ENCODE peak calls at places on chromosome X, in six cellular contexts. One of them, this sample, is unnamed.
A peak's percentile ranks its signal among the peaks of the same experiment; 100 is the strongest.

GRCh38 chrX:49106930-49107329 is 16.6 kb downstream of the GPKOW start:
- DNase-seq in SK-N-SH: peak; percentile 54
- DNase-seq in PC-3: peak; percentile 34
- DNase-seq in hepatocyte: peak; percentile 38
- DNase-seq in fibroblast of lung: peak; percentile 46
- DNase-seq in OCI-LY7: peak; percentile 24
- DNase-seq in this sample: no peak

GRCh38 chrX:68826113-68826980 is 2.5 kb upstream of the EFNB1 start:
- DNase-seq in fibroblast of lung: no peak
- DNase-seq in PC-3: no peak
- DNase-seq in OCI-LY7: no peak
- DNase-seq in hepatocyte: no peak
- DNase-seq in SK-N-SH: no peak
- DNase-seq in this sample: no peak

GRCh38 chrX:68939868-68940267 is 111.0 kb downstream of the EFNB1 start:
- DNase-seq in hepatocyte: no peak
- DNase-seq in PC-3: no peak
- DNase-seq in fibroblast of lung: no peak
- DNase-seq in OCI-LY7: no peak
- DNase-seq in SK-N-SH: no peak
- DNase-seq in this sample: no peak

GRCh38 chrX:135396109-135396508 is 25.6 kb upstream of the SMIM10L2A start:
- DNase-seq in OCI-LY7: no peak
- DNase-seq in SK-N-SH: no peak
- DNase-seq in PC-3: peak; percentile 72
- DNase-seq in hepatocyte: no peak
- DNase-seq in fibroblast of lung: no peak
- DNase-seq in this sample: no peak

GRCh38 chrX:1052021-1052420 is 160.4 kb downstream of the CRLF2 start:
- DNase-seq in hepatocyte: no peak
- DNase-seq in OCI-LY7: no peak
- DNase-seq in SK-N-SH: no peak
- DNase-seq in PC-3: no peak
- DNase-seq in fibroblast of lung: no peak
- DNase-seq in this sample: no peak

GRCh38 chrX:10519761-10520160 is 100.6 kb downstream of the MID1 start:
- DNase-seq in fibroblast of lung: no peak
- DNase-seq in PC-3: no peak
- DNase-seq in hepatocyte: no peak
- DNase-seq in OCI-LY7: no peak
- DNase-seq in SK-N-SH: no peak
- DNase-seq in this sample: no peak

GRCh38 chrX:9785252-9785943 is 831 bp upstream of the SHROOM2 start:
- DNase-seq in OCI-LY7: no peak
- DNase-seq in SK-N-SH: peak; percentile 36
- DNase-seq in fibroblast of lung: no peak
- DNase-seq in hepatocyte: peak; percentile 25
- DNase-seq in PC-3: peak; percentile 4
- DNase-seq in this sample: no peak

GRCh38 chrX:132638313-132638712 is 149.5 kb upstream of the MBNL3 start:
- DNase-seq in PC-3: no peak
- DNase-seq in OCI-LY7: no peak
- DNase-seq in fibroblast of lung: no peak
- DNase-seq in SK-N-SH: no peak
- DNase-seq in hepatocyte: no peak
- DNase-seq in this sample: no peak

GRCh38 chrX:121836000-121836399 is 788.6 kb downstream of the GLUD2 start:
- DNase-seq in fibroblast of lung: no peak
- DNase-seq in hepatocyte: no peak
- DNase-seq in OCI-LY7: no peak
- DNase-seq in SK-N-SH: no peak
- DNase-seq in PC-3: no peak
- DNase-seq in this sample: no peak

GRCh38 chrX:131816551-131817136 is 206.5 kb upstream of the STK26 start:
- DNase-seq in fibroblast of lung: no peak
- DNase-seq in SK-N-SH: peak; percentile 51
- DNase-seq in hepatocyte: no peak
- DNase-seq in PC-3: peak; percentile 83
- DNase-seq in OCI-LY7: peak; percentile 0
- DNase-seq in this sample: peak; percentile 97

GRCh38 chrX:106608016-106608415 is 3.8 kb upstream of the RADX start:
- DNase-seq in SK-N-SH: no peak
- DNase-seq in PC-3: no peak
- DNase-seq in fibroblast of lung: no peak
- DNase-seq in hepatocyte: no peak
- DNase-seq in OCI-LY7: no peak
- DNase-seq in this sample: no peak

GRCh38 chrX:119541188-119541587 is 24.0 kb downstream of the STEEP1 start:
- DNase-seq in SK-N-SH: no peak
- DNase-seq in hepatocyte: no peak
- DNase-seq in PC-3: peak; percentile 71
- DNase-seq in OCI-LY7: no peak
- DNase-seq in fibroblast of lung: peak; percentile 63
- DNase-seq in this sample: no peak

GRCh38 chrX:103562801-103563200 is 22.5 kb upstream of the TCEAL4 start:
- DNase-seq in hepatocyte: no peak
- DNase-seq in OCI-LY7: no peak
- DNase-seq in PC-3: peak; percentile 40
- DNase-seq in fibroblast of lung: no peak
- DNase-seq in SK-N-SH: no peak
- DNase-seq in this sample: no peak

GRCh38 chrX:39950035-39950688 is 147.6 kb downstream of the BCOR start:
- DNase-seq in hepatocyte: no peak
- DNase-seq in OCI-LY7: peak; percentile 42
- DNase-seq in SK-N-SH: no peak
- DNase-seq in PC-3: peak; percentile 49
- DNase-seq in fibroblast of lung: no peak
- DNase-seq in this sample: no peak

GRCh38 chrX:22194207-22194606 is 78.5 kb upstream of the CBLL2 start:
- DNase-seq in fibroblast of lung: no peak
- DNase-seq in hepatocyte: no peak
- DNase-seq in PC-3: no peak
- DNase-seq in SK-N-SH: no peak
- DNase-seq in OCI-LY7: no peak
- DNase-seq in this sample: no peak

GRCh38 chrX:7191681-7192110 is 43.7 kb upstream of the PUDP start:
- DNase-seq in fibroblast of lung: no peak
- DNase-seq in SK-N-SH: no peak
- DNase-seq in OCI-LY7: peak; percentile 14
- DNase-seq in PC-3: peak; percentile 21
- DNase-seq in hepatocyte: no peak
- DNase-seq in this sample: no peak
- TF ChIP-seq CTCF in fibroblast of lung: no peak
- TF ChIP-seq CTCF in SK-N-SH: peak; percentile 36
- TF ChIP-seq CTCF in OCI-LY7: peak; percentile 60
- TF ChIP-seq CTCF in PC-3: peak; percentile 68
- TF ChIP-seq CTCF in hepatocyte: no peak
- TF ChIP-seq CTCF in this sample: no peak

GRCh38 chrX:123140904-123141303 is 43.2 kb upstream of the GRIA3 start:
- DNase-seq in hepatocyte: no peak
- DNase-seq in OCI-LY7: no peak
- DNase-seq in SK-N-SH: no peak
- DNase-seq in PC-3: no peak
- DNase-seq in fibroblast of lung: no peak
- DNase-seq in this sample: no peak
- H3K4me2 ChIP-seq in hepatocyte: no peak overlapping the region
- H3K4me2 ChIP-seq in OCI-LY7: no peak overlapping the region
- H3K4me2 ChIP-seq in SK-N-SH: no peak overlapping the region
- H3K4me2 ChIP-seq in PC-3: no peak overlapping the region
- H3K4me2 ChIP-seq in fibroblast of lung: no peak overlapping the region
- H3K4me2 ChIP-seq in this sample: no peak overlapping the region

DNA sequence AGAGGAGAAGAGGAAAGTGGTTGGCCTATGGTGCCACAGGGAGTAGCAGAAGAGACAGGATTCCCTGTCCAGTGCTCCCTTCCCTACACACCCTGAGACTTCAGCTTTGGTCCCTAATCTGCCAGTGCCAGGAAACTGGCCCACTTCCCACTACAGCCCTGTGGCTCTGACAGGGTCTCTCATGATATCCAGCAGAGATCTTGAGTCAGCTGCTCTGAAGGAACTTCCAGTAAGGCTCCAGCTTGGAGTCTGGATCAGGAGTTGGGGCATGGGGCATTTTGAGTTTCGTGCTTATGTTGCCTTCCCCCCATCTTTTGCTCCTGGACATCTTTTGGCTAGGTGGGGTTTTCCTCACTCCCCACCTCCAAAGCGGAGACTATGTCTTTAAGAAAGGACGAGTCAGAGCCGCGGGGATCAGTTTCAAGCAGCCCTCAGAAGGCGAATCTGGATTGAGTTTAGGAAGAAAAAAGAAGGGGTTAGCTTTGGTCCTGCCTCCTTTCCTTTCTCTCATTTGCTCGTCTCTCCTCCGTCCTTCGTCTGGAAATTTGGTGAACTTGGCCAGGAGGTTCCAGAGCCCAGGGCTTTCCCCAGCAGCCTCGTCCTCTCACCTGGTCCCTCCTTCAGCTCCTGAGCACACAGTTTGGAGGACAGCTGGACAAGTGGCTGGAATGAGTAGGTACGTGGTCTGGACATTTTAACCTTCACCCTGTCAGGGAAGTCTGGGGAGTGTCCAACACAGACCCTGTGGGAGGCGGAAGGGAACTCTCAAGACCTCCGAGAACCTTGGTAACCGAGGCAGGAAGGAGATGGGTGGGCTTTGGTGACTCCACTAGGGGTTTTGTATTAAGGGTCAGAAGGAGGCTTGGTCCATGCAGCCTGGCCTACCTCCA is 104.4 kb downstream of the RTL5 start:
- DNase-seq in hepatocyte: no peak
- DNase-seq in SK-N-SH: no peak
- DNase-seq in PC-3: no peak
- DNase-seq in OCI-LY7: no peak
- DNase-seq in fibroblast of lung: no peak
- DNase-seq in this sample: no peak
- H3K4me3 ChIP-seq in hepatocyte: no peak overlapping the region
- H3K4me3 ChIP-seq in SK-N-SH: no peak overlapping the region
- H3K4me3 ChIP-seq in PC-3: no peak overlapping the region
- H3K4me3 ChIP-seq in OCI-LY7: no peak overlapping the region
- H3K4me3 ChIP-seq in fibroblast of lung: peak overlapping the region; percentile 19
- H3K4me3 ChIP-seq in this sample: no peak overlapping the region

DNA sequence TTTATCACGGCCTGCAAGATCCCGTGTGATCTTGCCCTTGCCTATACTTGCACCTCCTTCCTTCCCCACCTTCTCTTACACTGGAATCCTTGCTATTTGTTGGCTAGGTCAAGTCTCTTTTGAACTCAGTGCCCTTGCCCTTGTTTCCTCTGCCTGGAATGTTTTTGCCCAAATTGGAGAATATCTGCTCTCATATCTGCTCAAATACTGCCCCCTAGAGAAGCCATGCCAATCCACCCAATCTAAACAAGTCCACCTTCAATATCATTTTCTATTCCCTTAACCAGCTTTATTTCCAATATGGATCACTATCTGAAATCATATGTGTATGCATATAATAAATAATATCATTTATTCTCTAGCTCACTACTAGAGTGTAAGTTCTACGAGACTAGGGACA is 1044.2 kb upstream of the FTHL17 start:
- DNase-seq in fibroblast of lung: no peak
- DNase-seq in PC-3: no peak
- DNase-seq in hepatocyte: no peak
- DNase-seq in OCI-LY7: no peak
- DNase-seq in SK-N-SH: no peak
- DNase-seq in this sample: no peak
- TF ChIP-seq CTCF in fibroblast of lung: no peak
- TF ChIP-seq CTCF in PC-3: no peak
- TF ChIP-seq CTCF in hepatocyte: no peak
- TF ChIP-seq CTCF in OCI-LY7: peak; percentile 38
- TF ChIP-seq CTCF in SK-N-SH: peak; percentile 36
- TF ChIP-seq CTCF in this sample: no peak

GRCh38 chrX:108396986-108397385 is 41.2 kb downstream of the COL4A6 start:
- DNase-seq in fibroblast of lung: no peak
- DNase-seq in SK-N-SH: no peak
- DNase-seq in hepatocyte: no peak
- DNase-seq in OCI-LY7: no peak
- DNase-seq in PC-3: no peak
- DNase-seq in this sample: no peak

GRCh38 chrX:108397627-108398392 is 40.4 kb downstream of the COL4A6 start:
- DNase-seq in SK-N-SH: no peak
- DNase-seq in OCI-LY7: no peak
- DNase-seq in fibroblast of lung: peak; percentile 46
- DNase-seq in hepatocyte: no peak
- DNase-seq in PC-3: peak; percentile 89
- DNase-seq in this sample: no peak

GRCh38 chrX:108399427-108400165 is 38.6 kb downstream of the COL4A6 start:
- DNase-seq in fibroblast of lung: peak; percentile 35
- DNase-seq in hepatocyte: no peak
- DNase-seq in PC-3: peak; percentile 92
- DNase-seq in SK-N-SH: no peak
- DNase-seq in OCI-LY7: no peak
- DNase-seq in this sample: no peak

DNA sequence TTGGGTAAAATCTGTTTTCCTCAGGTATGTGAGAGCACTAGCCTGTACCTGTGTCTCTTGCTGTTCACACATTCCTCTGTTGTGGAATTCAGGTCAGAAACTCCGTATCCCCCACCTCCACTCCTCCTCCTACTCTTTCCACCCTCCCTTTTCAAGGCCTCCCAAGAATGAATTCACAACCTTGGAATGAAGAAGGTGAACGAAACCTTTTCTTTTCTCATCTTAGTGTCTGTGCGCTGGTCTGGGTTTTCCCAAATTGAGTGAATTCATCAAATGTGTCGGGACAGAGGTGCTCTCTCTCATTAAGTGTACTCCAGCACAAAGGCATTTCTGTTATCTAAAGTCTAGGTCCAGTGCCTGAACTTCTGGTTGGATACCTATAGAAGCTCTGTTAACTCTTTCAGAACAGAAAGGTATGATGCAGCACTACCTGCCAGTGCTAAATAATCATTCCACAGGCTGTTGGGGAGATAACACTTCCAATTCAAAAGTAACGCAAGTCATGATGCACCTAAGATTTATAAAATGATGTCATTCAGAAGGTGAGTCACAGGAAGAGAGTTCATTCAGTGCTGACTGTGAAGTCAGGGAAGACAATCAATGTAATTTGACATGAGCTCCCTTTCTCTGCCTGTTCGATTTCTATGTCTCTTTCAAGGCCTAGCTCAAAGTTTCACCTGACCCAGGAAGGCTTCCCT is 41.9 kb downstream of the COL4A6 start:
- DNase-seq in fibroblast of lung: no peak
- DNase-seq in OCI-LY7: no peak
- DNase-seq in PC-3: peak; percentile 68
- DNase-seq in SK-N-SH: no peak
- DNase-seq in hepatocyte: peak; percentile 16
- DNase-seq in this sample: no peak
- H3K4me2 ChIP-seq in fibroblast of lung: no peak overlapping the region
- H3K4me2 ChIP-seq in OCI-LY7: no peak overlapping the region
- H3K4me2 ChIP-seq in PC-3: peak overlapping the region; percentile 65
- H3K4me2 ChIP-seq in SK-N-SH: no peak overlapping the region
- H3K4me2 ChIP-seq in hepatocyte: peak overlapping the region; percentile 28
- H3K4me2 ChIP-seq in this sample: no peak overlapping the region

GRCh38 chrX:30576881-30577280 is 685 bp downstream of the TASL start:
- DNase-seq in SK-N-SH: no peak
- DNase-seq in fibroblast of lung: no peak
- DNase-seq in hepatocyte: no peak
- DNase-seq in PC-3: no peak
- DNase-seq in OCI-LY7: no peak
- DNase-seq in this sample: no peak
- H3K4me3 ChIP-seq in SK-N-SH: no peak overlapping the region
- H3K4me3 ChIP-seq in fibroblast of lung: no peak overlapping the region
- H3K4me3 ChIP-seq in hepatocyte: no peak overlapping the region
- H3K4me3 ChIP-seq in PC-3: no peak overlapping the region
- H3K4me3 ChIP-seq in OCI-LY7: peak overlapping the region; percentile 60
- H3K4me3 ChIP-seq in this sample: peak overlapping the region; percentile 71

GRCh38 chrX:30060718-30061117 is 154.6 kb upstream of the MAGEB2 start:
- DNase-seq in SK-N-SH: peak; percentile 3
- DNase-seq in OCI-LY7: no peak
- DNase-seq in hepatocyte: peak; percentile 23
- DNase-seq in PC-3: peak; percentile 47
- DNase-seq in fibroblast of lung: peak; percentile 11
- DNase-seq in this sample: no peak
- TF ChIP-seq CTCF in SK-N-SH: peak; percentile 74
- TF ChIP-seq CTCF in OCI-LY7: peak; percentile 36
- TF ChIP-seq CTCF in hepatocyte: peak; percentile 43
- TF ChIP-seq CTCF in PC-3: peak; percentile 67
- TF ChIP-seq CTCF in fibroblast of lung: peak; percentile 34
- TF ChIP-seq CTCF in this sample: peak; percentile 33

GRCh38 chrX:19836337-19836736 is 51.1 kb downstream of the SH3KBP1 start:
- DNase-seq in PC-3: no peak
- DNase-seq in SK-N-SH: no peak
- DNase-seq in OCI-LY7: no peak
- DNase-seq in hepatocyte: no peak
- DNase-seq in fibroblast of lung: no peak
- DNase-seq in this sample: no peak
- H3K4me2 ChIP-seq in PC-3: no peak overlapping the region
- H3K4me2 ChIP-seq in SK-N-SH: no peak overlapping the region
- H3K4me2 ChIP-seq in OCI-LY7: no peak overlapping the region
- H3K4me2 ChIP-seq in hepatocyte: no peak overlapping the region
- H3K4me2 ChIP-seq in fibroblast of lung: no peak overlapping the region
- H3K4me2 ChIP-seq in this sample: no peak overlapping the region